ENCODE peak calls at places on chromosomes 3 and 15, in six cellular contexts. One of them, this sample, is unnamed.

GRCh38 chr15:40953713-40954074 is 423 bp downstream of the CHAC1 start:
- DNase-seq in cardiac fibroblast: no peak
- DNase-seq in AG09309: no peak
- DNase-seq in Panc1: no peak
- DNase-seq in fibroblast of mammary gland: no peak
- DNase-seq in fibroblast of lung: no peak
- DNase-seq in this sample: no peak

GRCh38 chr3:124784686-124785382 is 54.6 kb downstream of the UMPS start:
- DNase-seq in cardiac fibroblast: no peak
- DNase-seq in AG09309: no peak
- DNase-seq in Panc1: no peak
- DNase-seq in fibroblast of mammary gland: no peak
- DNase-seq in fibroblast of lung: no peak
- DNase-seq in this sample: no peak

GRCh38 chr3:159245871-159246270 is 444.0 kb downstream of the MFSD1 start:
- DNase-seq in cardiac fibroblast: no peak
- DNase-seq in AG09309: no peak
- DNase-seq in Panc1: no peak
- DNase-seq in fibroblast of mammary gland: no peak
- DNase-seq in fibroblast of lung: no peak
- DNase-seq in this sample: peak

GRCh38 chr15:99014803-99015676 is 7.4 kb upstream of the PGPEP1L start:
- DNase-seq in cardiac fibroblast: peak
- DNase-seq in AG09309: no peak
- DNase-seq in Panc1: no peak
- DNase-seq in fibroblast of mammary gland: peak
- DNase-seq in fibroblast of lung: peak
- DNase-seq in this sample: peak

GRCh38 chr3:42032693-42033349 is 58.3 kb upstream of the TRAK1 start:
- DNase-seq in cardiac fibroblast: peak
- DNase-seq in AG09309: peak
- DNase-seq in Panc1: no peak
- DNase-seq in fibroblast of mammary gland: peak
- DNase-seq in fibroblast of lung: peak
- DNase-seq in this sample: peak

GRCh38 chr3:138114431-138114918 is 933 bp downstream of the DZIP1L start:
- DNase-seq in cardiac fibroblast: peak
- DNase-seq in AG09309: no peak
- DNase-seq in Panc1: no peak
- DNase-seq in fibroblast of mammary gland: peak
- DNase-seq in fibroblast of lung: peak
- DNase-seq in this sample: peak

GRCh38 chr3:167874667-167875372 is 139.3 kb downstream of the SERPINI1 start:
- DNase-seq in cardiac fibroblast: no peak
- DNase-seq in AG09309: no peak
- DNase-seq in Panc1: no peak
- DNase-seq in fibroblast of mammary gland: no peak
- DNase-seq in fibroblast of lung: no peak
- DNase-seq in this sample: no peak

GRCh38 chr3:138328341-138328740 is 1.3 kb downstream of the NME9 start:
- DNase-seq in cardiac fibroblast: peak
- DNase-seq in AG09309: no peak
- DNase-seq in Panc1: no peak
- DNase-seq in fibroblast of mammary gland: peak
- DNase-seq in fibroblast of lung: peak
- DNase-seq in this sample: peak

GRCh38 chr15:29014493-29014892 is 128.7 kb downstream of the APBA2 start:
- DNase-seq in cardiac fibroblast: peak
- DNase-seq in AG09309: no peak
- DNase-seq in Panc1: no peak
- DNase-seq in fibroblast of mammary gland: no peak
- DNase-seq in fibroblast of lung: no peak
- DNase-seq in this sample: no peak

GRCh38 chr3:193779933-193780332 is 186.9 kb downstream of the OPA1 start:
- DNase-seq in cardiac fibroblast: no peak
- DNase-seq in AG09309: no peak
- DNase-seq in Panc1: no peak
- DNase-seq in fibroblast of mammary gland: no peak
- DNase-seq in fibroblast of lung: no peak
- DNase-seq in this sample: no peak

GRCh38 chr3:193780371-193780770 is 187.4 kb downstream of the OPA1 start:
- DNase-seq in cardiac fibroblast: no peak
- DNase-seq in AG09309: no peak
- DNase-seq in Panc1: no peak
- DNase-seq in fibroblast of mammary gland: peak
- DNase-seq in fibroblast of lung: no peak
- DNase-seq in this sample: no peak

GRCh38 chr3:193776626-193777025 is 183.6 kb downstream of the OPA1 start:
- DNase-seq in cardiac fibroblast: no peak
- DNase-seq in AG09309: no peak
- DNase-seq in Panc1: no peak
- DNase-seq in fibroblast of mammary gland: no peak
- DNase-seq in fibroblast of lung: no peak
- DNase-seq in this sample: no peak

GRCh38 chr3:193777524-193777923 is 184.5 kb downstream of the OPA1 start:
- DNase-seq in cardiac fibroblast: no peak
- DNase-seq in AG09309: no peak
- DNase-seq in Panc1: no peak
- DNase-seq in fibroblast of mammary gland: no peak
- DNase-seq in fibroblast of lung: no peak
- DNase-seq in this sample: no peak

DNA sequence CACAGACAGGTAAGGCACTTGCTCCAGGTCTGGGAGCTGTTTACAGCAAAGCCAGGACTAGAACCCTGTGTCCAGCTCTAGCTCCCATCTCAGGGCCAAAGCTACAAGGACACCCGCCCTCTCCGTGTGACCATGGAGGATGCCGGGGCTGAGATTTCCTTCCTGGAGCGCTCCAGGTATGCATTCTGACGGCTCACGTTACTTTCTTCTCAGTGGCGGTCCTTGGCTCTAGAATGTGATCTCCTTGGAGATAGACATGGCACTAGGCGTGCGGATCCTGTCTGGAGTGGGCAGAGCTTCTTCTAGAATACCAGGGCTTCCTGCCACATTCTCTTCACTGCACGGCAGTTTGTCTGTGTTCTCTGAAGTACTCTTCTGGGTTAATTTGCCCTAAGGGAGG is 185.7 kb downstream of the OPA1 start:
- DNase-seq in cardiac fibroblast: no peak
- DNase-seq in AG09309: no peak
- DNase-seq in Panc1: no peak
- DNase-seq in fibroblast of mammary gland: no peak
- DNase-seq in fibroblast of lung: no peak
- DNase-seq in this sample: no peak
- H3K4me3 ChIP-seq in cardiac fibroblast: no peak
- H3K4me3 ChIP-seq in AG09309: no peak
- H3K4me3 ChIP-seq in Panc1: no peak
- H3K4me3 ChIP-seq in fibroblast of mammary gland: no peak
- H3K4me3 ChIP-seq in fibroblast of lung: no peak
- H3K4me3 ChIP-seq in this sample: no peak

GRCh38 chr3:38651153-38651789 is 1.8 kb upstream of the SCN5A start:
- DNase-seq in cardiac fibroblast: peak
- DNase-seq in AG09309: no peak
- DNase-seq in Panc1: peak
- DNase-seq in fibroblast of mammary gland: peak
- DNase-seq in fibroblast of lung: peak
- DNase-seq in this sample: peak
- H3K4me3 ChIP-seq in cardiac fibroblast: no peak
- H3K4me3 ChIP-seq in AG09309: no peak
- H3K4me3 ChIP-seq in Panc1: no peak
- H3K4me3 ChIP-seq in fibroblast of mammary gland: no peak
- H3K4me3 ChIP-seq in fibroblast of lung: no peak
- H3K4me3 ChIP-seq in this sample: no peak

DNA sequence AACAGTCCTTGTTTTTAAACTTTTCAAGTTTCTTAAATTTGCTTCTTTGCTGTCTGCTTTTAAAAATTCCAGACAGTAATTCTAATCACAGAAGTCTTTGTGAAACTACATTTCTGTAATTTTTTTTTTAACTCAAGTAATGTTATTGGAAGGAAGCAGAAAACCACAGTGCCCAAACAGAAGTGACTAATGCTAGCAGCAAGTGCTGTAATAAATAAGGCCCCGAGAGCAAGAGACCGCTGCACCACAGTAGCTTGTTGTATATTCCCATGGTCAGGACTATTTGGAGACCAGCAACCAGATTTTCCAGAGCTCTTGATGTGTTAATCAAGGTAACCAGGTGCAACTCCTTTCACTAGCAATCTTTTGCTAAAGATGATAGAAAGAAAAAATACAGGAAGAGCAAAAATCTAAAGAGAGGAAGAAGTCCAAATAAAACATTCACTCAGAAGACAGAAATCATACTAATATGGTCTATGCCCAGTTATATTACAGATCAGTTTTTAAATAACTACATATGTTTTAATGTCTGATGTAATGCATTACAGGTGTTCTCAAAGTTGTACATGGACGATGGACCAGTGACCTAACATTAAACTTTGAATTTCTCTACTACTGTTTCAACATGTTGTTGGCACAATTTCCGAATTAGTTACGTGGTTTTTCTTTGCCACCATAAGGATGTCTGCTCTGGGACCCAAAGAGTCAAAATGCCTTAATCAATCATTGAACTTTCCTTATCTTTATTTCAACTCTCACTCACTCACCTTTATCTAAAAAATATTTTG is 36.4 kb downstream of the WWTR1 start:
- DNase-seq in cardiac fibroblast: peak
- DNase-seq in AG09309: peak
- DNase-seq in Panc1: no peak
- DNase-seq in fibroblast of mammary gland: peak
- DNase-seq in fibroblast of lung: peak
- DNase-seq in this sample: peak
- H3K4me3 ChIP-seq in cardiac fibroblast: no peak
- H3K4me3 ChIP-seq in AG09309: no peak
- H3K4me3 ChIP-seq in Panc1: no peak
- H3K4me3 ChIP-seq in fibroblast of mammary gland: no peak
- H3K4me3 ChIP-seq in fibroblast of lung: no peak
- H3K4me3 ChIP-seq in this sample: no peak

DNA sequence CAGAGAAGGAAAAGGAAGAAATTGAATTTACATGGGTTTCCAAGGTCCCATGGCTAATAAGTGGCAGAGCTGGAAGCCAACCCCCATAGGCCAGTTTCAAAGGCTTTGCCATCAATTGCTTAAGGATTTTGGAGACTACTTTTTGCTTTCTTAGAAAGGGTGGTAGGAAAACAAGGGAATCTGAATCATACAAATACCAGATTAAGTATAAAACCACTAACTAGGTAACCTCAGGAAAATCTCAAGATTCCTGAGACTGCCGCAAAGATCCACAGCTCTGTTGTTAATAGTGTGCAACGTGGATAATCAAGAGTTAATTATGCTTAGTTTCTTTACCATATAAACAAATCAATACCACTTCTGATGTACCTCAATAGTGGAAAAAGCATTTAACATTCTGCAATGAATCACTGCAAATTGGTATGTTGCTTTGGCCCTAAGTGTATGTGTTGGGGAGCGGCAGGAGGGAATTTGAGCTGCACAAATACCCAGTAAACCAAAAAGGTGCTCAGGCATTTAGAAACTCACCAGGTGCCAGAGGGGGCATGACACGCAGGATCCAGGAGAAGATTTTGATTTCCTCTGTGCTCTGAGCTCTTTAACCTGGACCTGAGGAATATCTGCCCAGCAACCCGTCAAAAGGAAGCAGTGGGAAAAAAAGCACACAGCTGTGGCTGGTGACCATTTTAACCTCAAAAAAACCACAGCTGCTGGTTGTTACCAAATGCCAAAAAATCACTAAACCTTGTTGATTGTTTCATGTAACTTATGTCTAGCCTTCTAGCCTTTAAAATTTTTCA is 22.0 kb downstream of the AADAC start:
- DNase-seq in cardiac fibroblast: peak
- DNase-seq in AG09309: no peak
- DNase-seq in Panc1: no peak
- DNase-seq in fibroblast of mammary gland: peak
- DNase-seq in fibroblast of lung: peak
- DNase-seq in this sample: peak
- H3K4me3 ChIP-seq in cardiac fibroblast: no peak
- H3K4me3 ChIP-seq in AG09309: no peak
- H3K4me3 ChIP-seq in Panc1: no peak
- H3K4me3 ChIP-seq in fibroblast of mammary gland: no peak
- H3K4me3 ChIP-seq in fibroblast of lung: no peak
- H3K4me3 ChIP-seq in this sample: no peak

GRCh38 chr3:147407107-147407494 is 758 bp upstream of the ZIC4 start:
- DNase-seq in cardiac fibroblast: no peak
- DNase-seq in AG09309: no peak
- DNase-seq in Panc1: no peak
- DNase-seq in fibroblast of mammary gland: no peak
- DNase-seq in fibroblast of lung: no peak
- DNase-seq in this sample: no peak
- H3K4me3 ChIP-seq in cardiac fibroblast: no peak
- H3K4me3 ChIP-seq in AG09309: no peak
- H3K4me3 ChIP-seq in Panc1: peak
- H3K4me3 ChIP-seq in fibroblast of mammary gland: no peak
- H3K4me3 ChIP-seq in fibroblast of lung: no peak
- H3K4me3 ChIP-seq in this sample: no peak

This sample was measured in fibroblast of the aortic adventitia.